ENCODE peak calls at places on chromosomes 6 and 20, in eight cellular contexts. M is SJSA1; G is IMR-90; T is ovary; C is ascending aorta; K is PC-9; H is A549; F is CD8-positive, alpha-beta T cell. Y is an unnamed sample.
A peak's percentile ranks its signal among the peaks of the same experiment; 100 is the strongest.

GRCh38 chr6:114557089-114557488 is 214.3 kb upstream of the HS3ST5 start:
- DNase-seq in M (no peak), T (no peak), G (no peak), F (no peak), C (no peak), K (no peak), H (no peak), Y (no peak)

GRCh38 chr6:112233864-112234263 is 20.5 kb downstream of the LAMA4 start:
- DNase-seq in G (peak; percentile 92), K (no peak), M (no peak), H (no peak), T (no peak), C (no peak), F (no peak), Y (no peak)

GRCh38 chr6:28081486-28081751 is 1.1 kb downstream of the ZNF165 start:
- DNase-seq in F (peak; percentile 66), K (no peak), M (no peak), G (no peak), H (no peak), C (no peak), T (no peak), Y (no peak)

GRCh38 chr6:127518710-127519468 is at the start of gene MTCL3:
- DNase-seq in K (no peak), T (no peak), C (no peak), F (no peak), H (peak; percentile 76), M (peak; percentile 90), G (peak; percentile 63), Y (peak; percentile 24)

GRCh38 chr6:55696501-55696900 is 117.5 kb upstream of the HMGCLL1 start:
- DNase-seq in G (no peak), T (no peak), H (no peak), F (no peak), C (no peak), K (no peak), M (no peak), Y (no peak)

GRCh38 chr20:42095221-42095620 is 477.0 kb upstream of the CHD6 start:
- DNase-seq in T (no peak), C (no peak), F (no peak), H (no peak), G (no peak), M (no peak), K (no peak), Y (no peak)

GRCh38 chr6:134903448-134903847 is 46.5 kb downstream of the ALDH8A1 start:
- DNase-seq in K (no peak), H (no peak), G (no peak), T (no peak), F (no peak), C (no peak), M (no peak), Y (no peak)

GRCh38 chr6:145112711-145113148 is 622.6 kb downstream of the EPM2A start:
- DNase-seq in M (no peak), C (no peak), H (no peak), T (no peak), K (no peak), G (peak; percentile 19), F (no peak), Y (no peak)

GRCh38 chr6:159431750-159432149 is 261.3 kb downstream of the SOD2 start:
- DNase-seq in H (no peak), K (no peak), C (no peak), F (no peak), M (no peak), T (no peak), G (no peak), Y (no peak)

GRCh38 chr6:17099401-17100059 is 2.3 kb upstream of the STMND1 start:
- DNase-seq in C (no peak), T (no peak), K (no peak), H (no peak), G (no peak), F (no peak), M (no peak), Y (no peak)

GRCh38 chr6:57109905-57110304 is 19.9 kb downstream of the ZNF451 start:
- DNase-seq in T (no peak), F (no peak), G (peak; percentile 73), H (no peak), K (no peak), C (no peak), M (no peak), Y (no peak)

GRCh38 chr20:4866429-4866828 is 134.9 kb downstream of the SLC23A2 start:
- DNase-seq in M (no peak), G (no peak), K (peak; percentile 28), H (no peak), C (no peak), F (no peak), T (no peak), Y (no peak)

GRCh38 chr20:23314714-23315498 is 35.7 kb upstream of the NXT1 start:
- DNase-seq in F (no peak), G (no peak), T (no peak), H (no peak), C (no peak), K (no peak), M (no peak), Y (no peak)

GRCh38 chr20:54624701-54625472 is 149.5 kb downstream of the DOK5 start:
- DNase-seq in M (no peak), K (no peak), F (no peak), H (no peak), T (no peak), G (peak; percentile 6), C (no peak), Y (no peak)

GRCh38 chr6:43738877-43739641 is 31.0 kb upstream of the VEGFA start:
- DNase-seq in H (no peak), T (no peak), G (no peak), F (no peak), C (peak; percentile 4), M (no peak), K (no peak), Y (no peak)

GRCh38 chr6:24930386-24930785 is 5.4 kb downstream of the RIPOR2 start:
- DNase-seq in K (no peak), H (no peak), C (no peak), T (no peak), F (no peak), G (peak; percentile 85), M (no peak), Y (no peak)

GRCh38 chr20:22308934-22309333 is 275.4 kb downstream of the FOXA2 start:
- DNase-seq in C (no peak), F (no peak), M (no peak), G (no peak), T (no peak), K (no peak), H (no peak), Y (no peak)

GRCh38 chr6:75557068-75557467 is 44.6 kb upstream of the SENP6 start:
- DNase-seq in H (no peak), C (no peak), F (no peak), M (no peak), T (no peak), K (no peak), G (no peak), Y (no peak)

GRCh38 chr6:110999634-111000270 is 17.9 kb downstream of the RPF2 start:
- DNase-seq in C (no peak), G (peak; percentile 46), T (no peak), F (no peak), H (no peak), K (no peak), M (no peak), Y (no peak)

GRCh38 chr20:57707849-57708693 is 1.7 kb downstream of the PMEPA1 start:
- DNase-seq in H (no peak), G (no peak), T (peak; percentile 54), C (no peak), M (no peak), F (no peak), K (no peak), Y (no peak)

GRCh38 chr20:57703013-57703412 is 6.8 kb downstream of the PMEPA1 start:
- DNase-seq in C (no peak), G (no peak), T (no peak), M (no peak), F (no peak), H (no peak), K (no peak), Y (no peak)

GRCh38 chr20:57707320-57707719 is 2.5 kb downstream of the PMEPA1 start:
- DNase-seq in C (no peak), H (no peak), T (no peak), G (no peak), M (no peak), F (no peak), K (no peak), Y (no peak)

GRCh38 chr20:57704245-57704644 is 5.6 kb downstream of the PMEPA1 start:
- DNase-seq in H (no peak), F (no peak), K (no peak), T (no peak), M (no peak), G (no peak), C (no peak), Y (no peak)

GRCh38 chr20:57705103-57705899 is 4.5 kb downstream of the PMEPA1 start:
- DNase-seq in G (no peak), K (no peak), H (no peak), T (no peak), C (no peak), F (no peak), M (no peak), Y (no peak)
- H3K4me3 ChIP-seq in G (no peak overlapping the region), K (peak overlapping the region; percentile 98), H (peak overlapping the region; percentile 81), T (no peak overlapping the region), C (peak overlapping the region; percentile 79), F (no peak overlapping the region), M (no peak overlapping the region), Y (no peak overlapping the region)

GRCh38 chr20:32113861-32114260 is 4.3 kb downstream of the TM9SF4 start:
- DNase-seq in C (no peak), K (no peak), M (no peak), G (no peak), T (no peak), F (no peak), H (no peak), Y (no peak)
- H3K4me1 ChIP-seq in C (peaks cover 8% of the 10 kb centered on the region), K (peaks cover 9% of the 10 kb centered on the region), M (peaks cover 10% of the 10 kb centered on the region), G (peaks cover 4% of the 10 kb centered on the region), T (peaks cover 10% of the 10 kb centered on the region), F (peaks cover 28% of the 10 kb centered on the region), H (peaks cover 10% of the 10 kb centered on the region), Y (peaks cover 6% of the 10 kb centered on the region)

DNA sequence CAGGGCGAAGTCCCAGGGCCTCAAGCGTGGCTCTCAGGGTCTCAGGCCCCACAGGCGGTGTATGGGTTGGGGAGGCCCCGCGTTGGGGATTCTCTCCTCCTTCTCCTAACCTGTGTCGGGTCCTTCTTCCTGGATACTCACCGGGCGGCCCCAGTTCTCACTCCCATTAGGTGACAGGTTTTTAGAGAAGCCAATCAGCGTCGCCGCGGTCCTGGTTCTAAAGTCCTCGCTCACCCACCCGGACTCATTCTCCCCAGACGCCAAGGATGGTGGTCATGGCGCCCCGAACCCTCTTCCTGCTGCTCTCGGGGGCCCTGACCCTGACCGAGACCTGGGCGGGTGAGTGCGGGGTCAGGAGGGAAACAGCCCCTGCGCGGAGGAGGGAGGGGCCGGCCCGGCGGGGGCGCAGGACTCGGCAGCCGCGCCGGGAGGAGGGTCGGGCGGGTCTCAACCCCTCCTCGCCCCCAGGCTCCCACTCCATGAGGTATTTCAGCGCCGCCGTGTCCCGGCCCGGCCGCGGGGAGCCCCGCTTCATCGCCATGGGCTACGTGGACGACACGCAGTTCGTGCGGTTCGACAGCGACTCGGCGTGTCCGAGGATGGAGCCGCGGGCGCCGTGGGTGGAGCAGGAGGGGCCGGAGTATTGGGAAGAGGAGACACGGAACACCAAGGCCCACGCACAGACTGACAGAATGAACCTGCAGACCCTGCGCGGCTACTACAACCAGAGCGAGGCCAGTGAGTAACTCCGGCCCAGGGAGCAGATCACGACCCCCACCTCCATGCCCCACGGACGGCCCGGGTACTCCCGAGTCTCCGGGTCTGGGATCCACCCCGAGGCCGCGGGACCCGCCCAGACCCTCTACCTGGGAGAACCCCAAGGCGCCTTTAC is at the start of gene HLA-G:
- DNase-seq in C (no peak), G (no peak), K (no peak), H (no peak), M (no peak), T (no peak), F (no peak), Y (no peak)
- H3K4me3 ChIP-seq in C (peak within 1 kb of the TSS; percentile 45), G (no peak within 1 kb of the TSS), K (no peak within 1 kb of the TSS), H (no peak within 1 kb of the TSS), M (no peak within 1 kb of the TSS), T (no peak within 1 kb of the TSS), F (peak within 1 kb of the TSS; percentile 22), Y (no peak within 1 kb of the TSS)

GRCh38 chr6:52595796-52596130 is 18.9 kb upstream of the TRAM2 start:
- DNase-seq in C (no peak), G (no peak), T (no peak), H (no peak), M (no peak), F (no peak), K (no peak), Y (no peak)
- H3K4me1 ChIP-seq in C (peaks cover 16% of the 10 kb centered on the region), G (peaks cover 25% of the 10 kb centered on the region), T (peaks cover 7% of the 10 kb centered on the region), H (peaks cover 37% of the 10 kb centered on the region), M (peaks cover 44% of the 10 kb centered on the region), F (no peaks in the 10 kb centered on the region), K (peaks cover 5% of the 10 kb centered on the region), Y (peaks cover 10% of the 10 kb centered on the region)

Y was measured in HAP-1.